ENCODE peak calls at places on chromosomes 12 and 14, in seven cellular contexts. Y is head of caudate nucleus, M is GM10248, D is gastrocnemius medialis, F is HEK293T, S is A673, I is HCEC 1CT. V is an unnamed sample.

GRCh38 chr14:81582420-81582819 is 48.8 kb upstream of the SEL1L start:
- DNase-seq in Y (no peak), M (no peak), D (no peak), F (no peak), S (no peak), I (no peak), V (no peak)

GRCh38 chr14:104005489-104005888 is 63.2 kb upstream of the RD3L start:
- DNase-seq in Y (no peak), M (no peak), D (no peak), F (no peak), S (no peak), I (no peak), V (no peak)

GRCh38 chr14:86346818-86347384 is 817.0 kb downstream of the FLRT2 start:
- DNase-seq in Y (no peak), M (no peak), D (no peak), F (no peak), S (no peak), I (no peak), V (no peak)

GRCh38 chr12:64739778-64740177 is 19.4 kb downstream of the GNS start:
- DNase-seq in Y (no peak), M (no peak), D (no peak), F (no peak), S (no peak), I (peak), V (no peak)

GRCh38 chr12:104049278-104050257 is at the start of gene GLT8D2:
- DNase-seq in Y (no peak), M (no peak), D (no peak), F (peak), S (peak), I (peak), V (peak)

GRCh38 chr12:67559751-67560150 is 88.8 kb upstream of the DYRK2 start:
- DNase-seq in Y (no peak), M (no peak), D (no peak), F (no peak), S (no peak), I (no peak), V (no peak)

GRCh38 chr14:73774671-73775070 is 60.5 kb upstream of the PNMA1 start:
- DNase-seq in Y (no peak), M (no peak), D (no peak), F (no peak), S (no peak), I (no peak), V (no peak)

GRCh38 chr14:65170768-65171251 is 68.5 kb upstream of the MAX start:
- DNase-seq in Y (peak), M (no peak), D (no peak), F (peak), S (peak), I (peak), V (peak)

GRCh38 chr14:67436006-67436866 is 24.3 kb upstream of the PLEK2 start:
- DNase-seq in Y (peak), M (no peak), D (peak), F (no peak), S (no peak), I (no peak), V (no peak)

GRCh38 chr12:26614217-26614616 is 218.8 kb downstream of the ITPR2 start:
- DNase-seq in Y (peak), M (peak), D (no peak), F (peak), S (peak), I (peak), V (no peak)

GRCh38 chr12:130427381-130427887 is 89.7 kb downstream of the PIWIL1 start:
- DNase-seq in Y (no peak), M (no peak), D (no peak), F (no peak), S (no peak), I (no peak), V (no peak)

GRCh38 chr14:105229099-105229655 is 19.2 kb upstream of the BTBD6 start:
- DNase-seq in Y (no peak), M (no peak), D (no peak), F (no peak), S (no peak), I (no peak), V (no peak)

GRCh38 chr14:98404811-98405210 is 867.2 kb downstream of the BCL11B start:
- DNase-seq in Y (no peak), M (no peak), D (no peak), F (no peak), S (peak), I (no peak), V (no peak)

GRCh38 chr14:55711171-55711811 is 131.3 kb downstream of the KTN1 start:
- DNase-seq in Y (no peak), M (no peak), D (no peak), F (no peak), S (no peak), I (peak), V (peak)

GRCh38 chr12:98137278-98137677 is 378.1 kb upstream of the TMPO start:
- DNase-seq in Y (no peak), M (no peak), D (no peak), F (no peak), S (no peak), I (no peak), V (no peak)

GRCh38 chr14:106141242-106142220 is 615.1 kb downstream of the TMEM121 start:
- DNase-seq in Y (no peak), M (peak), D (no peak), F (no peak), S (peak), I (no peak), V (no peak)

GRCh38 chr14:39491134-39491541 is 58.9 kb upstream of the FBXO33 start:
- DNase-seq in Y (no peak), M (no peak), D (no peak), F (peak), S (peak), I (peak), V (no peak)

GRCh38 chr14:101122114-101122854 is 218.8 kb upstream of the RTL1 start:
- DNase-seq in Y (no peak), M (no peak), D (no peak), F (no peak), S (no peak), I (no peak), V (no peak)

GRCh38 chr14:77882098-77882497 is 82.2 kb downstream of the ADCK1 start:
- DNase-seq in Y (peak), M (no peak), D (no peak), F (no peak), S (peak), I (no peak), V (no peak)

GRCh38 chr12:13044002-13044858 is at the start of gene FAM234B:
- DNase-seq in Y (peak), M (peak), D (peak), F (peak), S (peak), I (peak), V (peak)

GRCh38 chr14:91714805-91715204 is 17.1 kb downstream of the CATSPERB start:
- DNase-seq in Y (no peak), M (no peak), D (no peak), F (no peak), S (no peak), I (no peak), V (no peak)